ENCODE peak calls at places on chromosome 10, in nine cellular contexts. One of them, this sample, is unnamed.

GRCh38 chr10:126109893-126110292 is 213.5 kb downstream of the FANK1 start:
- DNase-seq in activated gamma-delta T cell: no peak
- DNase-seq in activated CD4-positive, CD25-positive, alpha-beta regulatory T cell: no peak
- DNase-seq in T-helper 9 cell: no peak
- DNase-seq in fibroblast of lung: no peak
- DNase-seq in body of pancreas: no peak
- DNase-seq in EL: no peak
- DNase-seq in HFFc6: no peak
- DNase-seq in GM12892: no peak
- DNase-seq in this sample: no peak

GRCh38 chr10:4780782-4781181 is 45.2 kb upstream of the AKR1E2 start:
- DNase-seq in body of pancreas: no peak
- DNase-seq in T-helper 9 cell: no peak
- DNase-seq in HFFc6: peak; percentile 28
- DNase-seq in GM12892: no peak
- DNase-seq in fibroblast of lung: peak; percentile 77
- DNase-seq in EL: peak; percentile 66
- DNase-seq in activated gamma-delta T cell: no peak
- DNase-seq in activated CD4-positive, CD25-positive, alpha-beta regulatory T cell: no peak
- DNase-seq in this sample: no peak

GRCh38 chr10:273088-273487 is 137.8 kb downstream of the ZMYND11 start:
- DNase-seq in activated gamma-delta T cell: no peak
- DNase-seq in fibroblast of lung: no peak
- DNase-seq in GM12892: no peak
- DNase-seq in activated CD4-positive, CD25-positive, alpha-beta regulatory T cell: no peak
- DNase-seq in body of pancreas: no peak
- DNase-seq in T-helper 9 cell: no peak
- DNase-seq in EL: no peak
- DNase-seq in HFFc6: no peak
- DNase-seq in this sample: no peak

GRCh38 chr10:47403401-47404318 is 19.6 kb upstream of the ZNF488 start:
- DNase-seq in body of pancreas: no peak
- DNase-seq in activated CD4-positive, CD25-positive, alpha-beta regulatory T cell: no peak
- DNase-seq in HFFc6: no peak
- DNase-seq in fibroblast of lung: no peak
- DNase-seq in EL: peak; percentile 33
- DNase-seq in T-helper 9 cell: no peak
- DNase-seq in GM12892: no peak
- DNase-seq in activated gamma-delta T cell: no peak
- DNase-seq in this sample: no peak

GRCh38 chr10:133249094-133249780 is 11.6 kb downstream of the VENTX start:
- DNase-seq in EL: no peak
- DNase-seq in fibroblast of lung: no peak
- DNase-seq in activated gamma-delta T cell: no peak
- DNase-seq in T-helper 9 cell: no peak
- DNase-seq in HFFc6: no peak
- DNase-seq in GM12892: no peak
- DNase-seq in body of pancreas: no peak
- DNase-seq in activated CD4-positive, CD25-positive, alpha-beta regulatory T cell: no peak
- DNase-seq in this sample: no peak

GRCh38 chr10:133141963-133142350 is 18.1 kb upstream of the KNDC1 start:
- DNase-seq in activated CD4-positive, CD25-positive, alpha-beta regulatory T cell: no peak
- DNase-seq in EL: no peak
- DNase-seq in body of pancreas: no peak
- DNase-seq in HFFc6: no peak
- DNase-seq in activated gamma-delta T cell: no peak
- DNase-seq in T-helper 9 cell: no peak
- DNase-seq in GM12892: no peak
- DNase-seq in fibroblast of lung: no peak
- DNase-seq in this sample: no peak

GRCh38 chr10:78903351-78903940 is 165.3 kb upstream of the ZMIZ1 start:
- DNase-seq in activated gamma-delta T cell: no peak
- DNase-seq in EL: no peak
- DNase-seq in HFFc6: no peak
- DNase-seq in GM12892: no peak
- DNase-seq in fibroblast of lung: no peak
- DNase-seq in activated CD4-positive, CD25-positive, alpha-beta regulatory T cell: no peak
- DNase-seq in T-helper 9 cell: no peak
- DNase-seq in body of pancreas: no peak
- DNase-seq in this sample: no peak

GRCh38 chr10:133442191-133442966 is 11.4 kb upstream of the SCART1 start:
- DNase-seq in fibroblast of lung: no peak
- DNase-seq in activated gamma-delta T cell: no peak
- DNase-seq in GM12892: peak; percentile 13
- DNase-seq in EL: no peak
- DNase-seq in T-helper 9 cell: no peak
- DNase-seq in HFFc6: no peak
- DNase-seq in body of pancreas: no peak
- DNase-seq in activated CD4-positive, CD25-positive, alpha-beta regulatory T cell: no peak
- DNase-seq in this sample: no peak

GRCh38 chr10:72315611-72316385 is 38.9 kb downstream of the DNAJB12 start:
- DNase-seq in T-helper 9 cell: no peak
- DNase-seq in activated gamma-delta T cell: no peak
- DNase-seq in fibroblast of lung: peak; percentile 70
- DNase-seq in HFFc6: peak; percentile 55
- DNase-seq in body of pancreas: peak; percentile 96
- DNase-seq in activated CD4-positive, CD25-positive, alpha-beta regulatory T cell: no peak
- DNase-seq in GM12892: no peak
- DNase-seq in EL: no peak
- DNase-seq in this sample: no peak

GRCh38 chr10:76303682-76304316 is 872.4 kb downstream of the LRMDA start:
- DNase-seq in T-helper 9 cell: no peak
- DNase-seq in EL: peak; percentile 50
- DNase-seq in HFFc6: peak; percentile 71
- DNase-seq in activated gamma-delta T cell: no peak
- DNase-seq in activated CD4-positive, CD25-positive, alpha-beta regulatory T cell: peak; percentile 2
- DNase-seq in GM12892: no peak
- DNase-seq in fibroblast of lung: peak; percentile 82
- DNase-seq in body of pancreas: peak; percentile 80
- DNase-seq in this sample: peak; percentile 2

GRCh38 chr10:12438914-12439692 is 89.8 kb downstream of the CAMK1D start:
- DNase-seq in EL: no peak
- DNase-seq in body of pancreas: no peak
- DNase-seq in fibroblast of lung: no peak
- DNase-seq in activated gamma-delta T cell: no peak
- DNase-seq in activated CD4-positive, CD25-positive, alpha-beta regulatory T cell: no peak
- DNase-seq in T-helper 9 cell: no peak
- DNase-seq in GM12892: no peak
- DNase-seq in HFFc6: no peak
- DNase-seq in this sample: no peak

GRCh38 chr10:110739811-110740271 is 95.7 kb downstream of the RBM20 start:
- DNase-seq in body of pancreas: no peak
- DNase-seq in T-helper 9 cell: no peak
- DNase-seq in activated gamma-delta T cell: no peak
- DNase-seq in HFFc6: no peak
- DNase-seq in GM12892: no peak
- DNase-seq in fibroblast of lung: peak; percentile 27
- DNase-seq in activated CD4-positive, CD25-positive, alpha-beta regulatory T cell: no peak
- DNase-seq in EL: peak; percentile 21
- DNase-seq in this sample: no peak

GRCh38 chr10:24292304-24293291 is 83.7 kb downstream of the KIAA1217 start:
- DNase-seq in EL: no peak
- DNase-seq in HFFc6: no peak
- DNase-seq in body of pancreas: no peak
- DNase-seq in fibroblast of lung: peak; percentile 19
- DNase-seq in GM12892: no peak
- DNase-seq in activated CD4-positive, CD25-positive, alpha-beta regulatory T cell: no peak
- DNase-seq in T-helper 9 cell: no peak
- DNase-seq in activated gamma-delta T cell: no peak
- DNase-seq in this sample: no peak

GRCh38 chr10:120012133-120012405 is 119.5 kb downstream of the SEC23IP start:
- DNase-seq in fibroblast of lung: no peak
- DNase-seq in activated gamma-delta T cell: no peak
- DNase-seq in EL: no peak
- DNase-seq in HFFc6: no peak
- DNase-seq in activated CD4-positive, CD25-positive, alpha-beta regulatory T cell: no peak
- DNase-seq in T-helper 9 cell: no peak
- DNase-seq in GM12892: no peak
- DNase-seq in body of pancreas: no peak
- DNase-seq in this sample: no peak

GRCh38 chr10:43127447-43127846 is 10.8 kb upstream of the CSGALNACT2 start:
- DNase-seq in EL: no peak
- DNase-seq in HFFc6: no peak
- DNase-seq in T-helper 9 cell: no peak
- DNase-seq in activated CD4-positive, CD25-positive, alpha-beta regulatory T cell: no peak
- DNase-seq in fibroblast of lung: peak; percentile 22
- DNase-seq in GM12892: no peak
- DNase-seq in body of pancreas: no peak
- DNase-seq in activated gamma-delta T cell: no peak
- DNase-seq in this sample: no peak

GRCh38 chr10:98055875-98056516 is 25.6 kb upstream of the CRTAC1 start:
- DNase-seq in activated CD4-positive, CD25-positive, alpha-beta regulatory T cell: no peak
- DNase-seq in T-helper 9 cell: no peak
- DNase-seq in activated gamma-delta T cell: no peak
- DNase-seq in HFFc6: no peak
- DNase-seq in body of pancreas: no peak
- DNase-seq in EL: no peak
- DNase-seq in GM12892: no peak
- DNase-seq in fibroblast of lung: peak; percentile 14
- DNase-seq in this sample: no peak

GRCh38 chr10:124044143-124044862 is 49.1 kb downstream of the CHST15 start:
- DNase-seq in EL: no peak
- DNase-seq in GM12892: no peak
- DNase-seq in activated gamma-delta T cell: no peak
- DNase-seq in activated CD4-positive, CD25-positive, alpha-beta regulatory T cell: no peak
- DNase-seq in fibroblast of lung: no peak
- DNase-seq in body of pancreas: no peak
- DNase-seq in HFFc6: no peak
- DNase-seq in T-helper 9 cell: no peak
- DNase-seq in this sample: no peak

GRCh38 chr10:96606216-96606615 is 19.4 kb upstream of the TM9SF3 start:
- DNase-seq in GM12892: no peak
- DNase-seq in T-helper 9 cell: no peak
- DNase-seq in EL: peak; percentile 93
- DNase-seq in activated gamma-delta T cell: no peak
- DNase-seq in activated CD4-positive, CD25-positive, alpha-beta regulatory T cell: no peak
- DNase-seq in HFFc6: peak; percentile 57
- DNase-seq in fibroblast of lung: peak; percentile 71
- DNase-seq in body of pancreas: no peak
- DNase-seq in this sample: no peak

GRCh38 chr10:110822708-110823291 is 48.9 kb upstream of the PDCD4 start:
- DNase-seq in GM12892: no peak
- DNase-seq in T-helper 9 cell: no peak
- DNase-seq in activated gamma-delta T cell: no peak
- DNase-seq in HFFc6: no peak
- DNase-seq in activated CD4-positive, CD25-positive, alpha-beta regulatory T cell: no peak
- DNase-seq in body of pancreas: peak; percentile 84
- DNase-seq in EL: no peak
- DNase-seq in fibroblast of lung: no peak
- DNase-seq in this sample: no peak

GRCh38 chr10:112000466-112000865 is 183.1 kb downstream of the GPAM start:
- DNase-seq in HFFc6: no peak
- DNase-seq in activated gamma-delta T cell: no peak
- DNase-seq in activated CD4-positive, CD25-positive, alpha-beta regulatory T cell: no peak
- DNase-seq in EL: no peak
- DNase-seq in body of pancreas: peak; percentile 16
- DNase-seq in fibroblast of lung: no peak
- DNase-seq in GM12892: no peak
- DNase-seq in T-helper 9 cell: no peak
- DNase-seq in this sample: no peak

GRCh38 chr10:112349521-112350085 is 24.3 kb upstream of the ACSL5 start:
- DNase-seq in T-helper 9 cell: no peak
- DNase-seq in HFFc6: no peak
- DNase-seq in fibroblast of lung: no peak
- DNase-seq in body of pancreas: no peak
- DNase-seq in activated CD4-positive, CD25-positive, alpha-beta regulatory T cell: no peak
- DNase-seq in GM12892: no peak
- DNase-seq in EL: no peak
- DNase-seq in activated gamma-delta T cell: peak; percentile 12
- DNase-seq in this sample: no peak

GRCh38 chr10:74586088-74586585 is 240.3 kb upstream of the KAT6B start:
- DNase-seq in body of pancreas: peak; percentile 28
- DNase-seq in activated CD4-positive, CD25-positive, alpha-beta regulatory T cell: no peak
- DNase-seq in T-helper 9 cell: peak; percentile 23
- DNase-seq in fibroblast of lung: peak; percentile 20
- DNase-seq in EL: no peak
- DNase-seq in activated gamma-delta T cell: no peak
- DNase-seq in GM12892: no peak
- DNase-seq in HFFc6: no peak
- DNase-seq in this sample: no peak

GRCh38 chr10:3606309-3606708 is 178.7 kb downstream of the KLF6 start:
- DNase-seq in activated CD4-positive, CD25-positive, alpha-beta regulatory T cell: no peak
- DNase-seq in EL: no peak
- DNase-seq in activated gamma-delta T cell: no peak
- DNase-seq in fibroblast of lung: no peak
- DNase-seq in GM12892: no peak
- DNase-seq in HFFc6: no peak
- DNase-seq in body of pancreas: no peak
- DNase-seq in T-helper 9 cell: no peak
- DNase-seq in this sample: no peak

GRCh38 chr10:129760003-129760315 is 204.1 kb downstream of the EBF3 start:
- DNase-seq in body of pancreas: peak; percentile 7
- DNase-seq in fibroblast of lung: no peak
- DNase-seq in EL: no peak
- DNase-seq in activated CD4-positive, CD25-positive, alpha-beta regulatory T cell: no peak
- DNase-seq in GM12892: no peak
- DNase-seq in activated gamma-delta T cell: no peak
- DNase-seq in T-helper 9 cell: no peak
- DNase-seq in HFFc6: no peak
- DNase-seq in this sample: no peak